ENCODE peak calls at places on chromosomes 7 and 10, in nine cellular contexts. One of them, this sample, is unnamed. For H3K4me1, the result is how much of the 10 kb centered on the place peaks cover.

GRCh38 chr7:137508437-137509175 is 165.1 kb upstream of the PTN start:
- DNase-seq in mesendoderm: peak
- DNase-seq in NT2/D1: no peak
- DNase-seq in esophagus squamous epithelium: no peak
- DNase-seq in right lobe of liver: no peak
- DNase-seq in CD4-positive, alpha-beta memory T cell: no peak
- DNase-seq in tibial nerve: no peak
- DNase-seq in K562: no peak
- DNase-seq in ovary: no peak
- DNase-seq in this sample: no peak

GRCh38 chr10:50497758-50498157 is 126.0 kb downstream of the SGMS1 start:
- DNase-seq in mesendoderm: no peak
- DNase-seq in NT2/D1: no peak
- DNase-seq in esophagus squamous epithelium: no peak
- DNase-seq in right lobe of liver: no peak
- DNase-seq in CD4-positive, alpha-beta memory T cell: no peak
- DNase-seq in tibial nerve: no peak
- DNase-seq in K562: no peak
- DNase-seq in ovary: no peak
- DNase-seq in this sample: no peak

GRCh38 chr7:19964198-19964597 is 190.8 kb upstream of the TMEM196 start:
- DNase-seq in mesendoderm: no peak
- DNase-seq in NT2/D1: no peak
- DNase-seq in esophagus squamous epithelium: no peak
- DNase-seq in right lobe of liver: no peak
- DNase-seq in CD4-positive, alpha-beta memory T cell: no peak
- DNase-seq in tibial nerve: no peak
- DNase-seq in K562: no peak
- DNase-seq in ovary: no peak
- DNase-seq in this sample: no peak

GRCh38 chr7:29510028-29510427 is 53.6 kb upstream of the PRR15 start:
- DNase-seq in mesendoderm: no peak
- DNase-seq in NT2/D1: no peak
- DNase-seq in esophagus squamous epithelium: no peak
- DNase-seq in right lobe of liver: no peak
- DNase-seq in CD4-positive, alpha-beta memory T cell: no peak
- DNase-seq in tibial nerve: no peak
- DNase-seq in K562: no peak
- DNase-seq in ovary: no peak
- DNase-seq in this sample: no peak

GRCh38 chr10:96714856-96715255 is 5.5 kb downstream of the PIK3AP1 start:
- DNase-seq in mesendoderm: no peak
- DNase-seq in NT2/D1: no peak
- DNase-seq in esophagus squamous epithelium: no peak
- DNase-seq in right lobe of liver: no peak
- DNase-seq in CD4-positive, alpha-beta memory T cell: no peak
- DNase-seq in tibial nerve: no peak
- DNase-seq in K562: no peak
- DNase-seq in ovary: no peak
- DNase-seq in this sample: no peak

GRCh38 chr7:54985405-54986360 is 33.1 kb upstream of the EGFR start:
- DNase-seq in mesendoderm: no peak
- DNase-seq in NT2/D1: no peak
- DNase-seq in esophagus squamous epithelium: no peak
- DNase-seq in right lobe of liver: no peak
- DNase-seq in CD4-positive, alpha-beta memory T cell: no peak
- DNase-seq in tibial nerve: no peak
- DNase-seq in K562: no peak
- DNase-seq in ovary: no peak
- DNase-seq in this sample: no peak

GRCh38 chr10:92829042-92829785 is 19.1 kb upstream of the EXOC6 start:
- DNase-seq in mesendoderm: peak
- DNase-seq in NT2/D1: no peak
- DNase-seq in esophagus squamous epithelium: no peak
- DNase-seq in right lobe of liver: no peak
- DNase-seq in CD4-positive, alpha-beta memory T cell: no peak
- DNase-seq in tibial nerve: no peak
- DNase-seq in K562: peak
- DNase-seq in ovary: no peak
- DNase-seq in this sample: no peak

GRCh38 chr7:88566174-88566729 is 193.2 kb upstream of the ZNF804B start:
- DNase-seq in mesendoderm: peak
- DNase-seq in NT2/D1: no peak
- DNase-seq in esophagus squamous epithelium: no peak
- DNase-seq in right lobe of liver: no peak
- DNase-seq in CD4-positive, alpha-beta memory T cell: no peak
- DNase-seq in tibial nerve: no peak
- DNase-seq in K562: no peak
- DNase-seq in ovary: no peak
- DNase-seq in this sample: no peak

GRCh38 chr10:118977864-118978263 is 51.6 kb upstream of the NANOS1 start:
- DNase-seq in mesendoderm: no peak
- DNase-seq in NT2/D1: no peak
- DNase-seq in esophagus squamous epithelium: no peak
- DNase-seq in right lobe of liver: no peak
- DNase-seq in CD4-positive, alpha-beta memory T cell: no peak
- DNase-seq in tibial nerve: no peak
- DNase-seq in K562: no peak
- DNase-seq in ovary: no peak
- DNase-seq in this sample: no peak

GRCh38 chr10:116014859-116015258 is 258.1 kb downstream of the GFRA1 start:
- DNase-seq in mesendoderm: peak
- DNase-seq in NT2/D1: no peak
- DNase-seq in esophagus squamous epithelium: no peak
- DNase-seq in right lobe of liver: no peak
- DNase-seq in CD4-positive, alpha-beta memory T cell: no peak
- DNase-seq in tibial nerve: no peak
- DNase-seq in K562: no peak
- DNase-seq in ovary: no peak
- DNase-seq in this sample: no peak

GRCh38 chr10:114024876-114025609 is 18.6 kb upstream of the ADRB1 start:
- DNase-seq in mesendoderm: no peak
- DNase-seq in NT2/D1: no peak
- DNase-seq in esophagus squamous epithelium: no peak
- DNase-seq in right lobe of liver: no peak
- DNase-seq in CD4-positive, alpha-beta memory T cell: peak
- DNase-seq in tibial nerve: no peak
- DNase-seq in K562: no peak
- DNase-seq in ovary: no peak
- DNase-seq in this sample: no peak

GRCh38 chr10:107091126-107091525 is 73.4 kb downstream of the SORCS1 start:
- DNase-seq in mesendoderm: no peak
- DNase-seq in NT2/D1: no peak
- DNase-seq in esophagus squamous epithelium: no peak
- DNase-seq in right lobe of liver: no peak
- DNase-seq in CD4-positive, alpha-beta memory T cell: no peak
- DNase-seq in tibial nerve: no peak
- DNase-seq in K562: no peak
- DNase-seq in ovary: no peak
- DNase-seq in this sample: no peak

GRCh38 chr10:88657901-88658300 is 6.3 kb upstream of the LIPF start:
- DNase-seq in mesendoderm: no peak
- DNase-seq in NT2/D1: no peak
- DNase-seq in esophagus squamous epithelium: no peak
- DNase-seq in right lobe of liver: no peak
- DNase-seq in CD4-positive, alpha-beta memory T cell: no peak
- DNase-seq in tibial nerve: no peak
- DNase-seq in K562: no peak
- DNase-seq in ovary: no peak
- DNase-seq in this sample: no peak

DNA sequence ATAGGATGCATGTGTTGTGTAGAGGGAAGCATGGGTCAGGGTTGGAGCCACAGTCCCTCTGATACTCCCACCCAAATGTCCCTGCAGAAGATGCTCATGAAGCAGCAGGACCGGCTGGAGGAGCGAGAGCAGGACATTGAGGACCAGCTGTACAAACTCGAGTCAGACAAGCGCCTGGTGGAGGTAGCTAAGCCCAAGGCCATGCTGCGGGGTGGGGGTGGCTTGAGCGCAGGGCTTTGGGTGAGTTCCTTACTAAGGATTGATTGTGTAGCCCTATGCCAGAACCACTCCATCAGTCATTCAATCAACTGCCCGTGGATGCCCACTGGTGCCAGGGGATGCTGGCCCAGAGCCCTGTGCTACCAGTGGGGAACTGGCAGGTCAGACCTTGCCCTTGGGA is 10.3 kb downstream of the TRIM8 start:
- DNase-seq in mesendoderm: no peak
- DNase-seq in NT2/D1: no peak
- DNase-seq in esophagus squamous epithelium: no peak
- DNase-seq in right lobe of liver: no peak
- DNase-seq in CD4-positive, alpha-beta memory T cell: no peak
- DNase-seq in tibial nerve: no peak
- DNase-seq in K562: no peak
- DNase-seq in ovary: no peak
- DNase-seq in this sample: no peak
- H3K4me1 ChIP-seq in mesendoderm: under half
- H3K4me1 ChIP-seq in NT2/D1: under half
- H3K4me1 ChIP-seq in esophagus squamous epithelium: under half
- H3K4me1 ChIP-seq in right lobe of liver: under half
- H3K4me1 ChIP-seq in CD4-positive, alpha-beta memory T cell: half or more
- H3K4me1 ChIP-seq in tibial nerve: under half
- H3K4me1 ChIP-seq in K562: under half
- H3K4me1 ChIP-seq in ovary: under half
- H3K4me1 ChIP-seq in this sample: under half

GRCh38 chr7:130960208-130960988 is 226.4 kb upstream of the KLF14 start:
- DNase-seq in mesendoderm: peak
- DNase-seq in NT2/D1: no peak
- DNase-seq in esophagus squamous epithelium: peak
- DNase-seq in right lobe of liver: no peak
- DNase-seq in CD4-positive, alpha-beta memory T cell: peak
- DNase-seq in tibial nerve: no peak
- DNase-seq in K562: no peak
- DNase-seq in ovary: no peak
- DNase-seq in this sample: peak

GRCh38 chr7:130961128-130961601 is 227.2 kb upstream of the KLF14 start:
- DNase-seq in mesendoderm: no peak
- DNase-seq in NT2/D1: no peak
- DNase-seq in esophagus squamous epithelium: no peak
- DNase-seq in right lobe of liver: no peak
- DNase-seq in CD4-positive, alpha-beta memory T cell: peak
- DNase-seq in tibial nerve: no peak
- DNase-seq in K562: no peak
- DNase-seq in ovary: no peak
- DNase-seq in this sample: peak

GRCh38 chr7:130957722-130958360 is 223.8 kb upstream of the KLF14 start:
- DNase-seq in mesendoderm: no peak
- DNase-seq in NT2/D1: no peak
- DNase-seq in esophagus squamous epithelium: no peak
- DNase-seq in right lobe of liver: no peak
- DNase-seq in CD4-positive, alpha-beta memory T cell: no peak
- DNase-seq in tibial nerve: no peak
- DNase-seq in K562: no peak
- DNase-seq in ovary: no peak
- DNase-seq in this sample: no peak

GRCh38 chr7:130958846-130959245 is 224.8 kb upstream of the KLF14 start:
- DNase-seq in mesendoderm: no peak
- DNase-seq in NT2/D1: no peak
- DNase-seq in esophagus squamous epithelium: no peak
- DNase-seq in right lobe of liver: no peak
- DNase-seq in CD4-positive, alpha-beta memory T cell: no peak
- DNase-seq in tibial nerve: no peak
- DNase-seq in K562: no peak
- DNase-seq in ovary: no peak
- DNase-seq in this sample: no peak

DNA sequence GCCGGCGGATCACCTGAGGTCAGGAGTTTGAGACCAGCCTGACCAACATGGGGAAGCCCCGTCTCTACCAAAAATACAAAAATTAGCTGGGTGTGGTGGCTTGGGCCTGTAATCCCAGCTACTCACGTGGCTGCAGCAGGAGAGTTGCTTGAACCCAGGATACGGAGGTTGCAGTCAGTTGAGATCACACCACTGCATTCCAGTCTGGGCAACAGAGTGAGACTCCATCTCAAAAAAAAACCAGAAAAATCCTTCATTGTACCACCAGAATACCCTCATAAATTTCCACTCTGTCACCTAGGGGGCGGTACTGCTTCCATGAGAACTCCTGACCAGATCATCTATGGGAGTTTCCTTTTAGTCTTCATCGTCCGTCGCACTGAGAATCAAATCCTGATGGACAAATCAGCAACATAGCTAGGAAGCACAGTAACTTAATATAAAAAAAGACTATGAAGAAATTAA is 225.8 kb upstream of the KLF14 start:
- DNase-seq in mesendoderm: peak
- DNase-seq in NT2/D1: no peak
- DNase-seq in esophagus squamous epithelium: no peak
- DNase-seq in right lobe of liver: no peak
- DNase-seq in CD4-positive, alpha-beta memory T cell: peak
- DNase-seq in tibial nerve: no peak
- DNase-seq in K562: peak
- DNase-seq in ovary: no peak
- DNase-seq in this sample: peak
- H3K4me1 ChIP-seq in mesendoderm: under half
- H3K4me1 ChIP-seq in NT2/D1: under half
- H3K4me1 ChIP-seq in esophagus squamous epithelium: under half
- H3K4me1 ChIP-seq in right lobe of liver: under half
- H3K4me1 ChIP-seq in CD4-positive, alpha-beta memory T cell: half or more
- H3K4me1 ChIP-seq in tibial nerve: under half
- H3K4me1 ChIP-seq in K562: under half
- H3K4me1 ChIP-seq in ovary: under half
- H3K4me1 ChIP-seq in this sample: under half

DNA sequence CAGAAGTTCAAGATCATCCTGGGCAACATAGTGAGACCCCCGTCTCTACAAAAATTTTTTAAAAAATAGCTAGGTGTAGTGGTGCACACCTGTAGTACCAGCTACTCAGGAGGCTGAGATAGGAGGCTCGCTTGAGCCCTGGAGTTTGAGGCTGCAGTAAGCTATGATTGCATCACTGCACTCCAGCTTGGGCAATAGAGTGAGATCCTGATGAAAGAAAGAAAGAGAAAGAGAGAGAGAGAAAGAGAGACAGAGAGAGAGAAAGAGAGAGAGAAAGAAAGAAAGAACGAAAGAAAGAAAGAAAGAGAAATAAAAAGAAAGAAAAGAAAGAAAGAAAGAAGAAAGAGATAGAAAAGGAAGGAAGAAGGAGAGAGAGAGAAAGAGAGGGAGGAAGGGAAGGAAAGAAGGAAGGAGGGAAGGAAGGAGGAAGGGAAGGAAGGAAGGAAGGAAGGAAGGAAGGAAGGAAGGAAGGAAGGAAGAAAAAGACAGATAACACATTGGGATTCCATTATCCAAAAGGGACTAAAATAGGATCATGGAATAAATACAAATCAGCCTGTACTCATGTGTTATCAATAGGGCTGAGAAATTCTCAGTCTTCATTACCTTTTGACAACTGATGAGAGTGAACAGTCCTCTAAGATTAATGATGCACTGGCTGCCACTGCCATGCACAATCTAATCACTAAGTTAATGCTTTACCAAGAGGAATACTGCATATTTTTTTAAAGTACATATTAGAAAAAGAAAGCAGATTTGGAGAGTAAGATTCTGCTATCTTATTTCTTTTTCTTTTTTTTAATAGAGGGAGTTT is 35.4 kb upstream of the WAC start:
- DNase-seq in mesendoderm: no peak
- DNase-seq in NT2/D1: no peak
- DNase-seq in esophagus squamous epithelium: no peak
- DNase-seq in right lobe of liver: no peak
- DNase-seq in CD4-positive, alpha-beta memory T cell: no peak
- DNase-seq in tibial nerve: no peak
- DNase-seq in K562: no peak
- DNase-seq in ovary: no peak
- DNase-seq in this sample: no peak
- H3K4me1 ChIP-seq in mesendoderm: under half
- H3K4me1 ChIP-seq in NT2/D1: under half
- H3K4me1 ChIP-seq in esophagus squamous epithelium: under half
- H3K4me1 ChIP-seq in right lobe of liver: under half
- H3K4me1 ChIP-seq in CD4-positive, alpha-beta memory T cell: under half
- H3K4me1 ChIP-seq in tibial nerve: under half
- H3K4me1 ChIP-seq in K562: under half
- H3K4me1 ChIP-seq in ovary: under half
- H3K4me1 ChIP-seq in this sample: under half

GRCh38 chr7:50707607-50708006 is 75.1 kb downstream of the GRB10 start:
- DNase-seq in mesendoderm: no peak
- DNase-seq in NT2/D1: no peak
- DNase-seq in esophagus squamous epithelium: no peak
- DNase-seq in right lobe of liver: no peak
- DNase-seq in CD4-positive, alpha-beta memory T cell: no peak
- DNase-seq in tibial nerve: no peak
- DNase-seq in K562: no peak
- DNase-seq in ovary: no peak
- DNase-seq in this sample: no peak
- H3K4me1 ChIP-seq in mesendoderm: under half
- H3K4me1 ChIP-seq in NT2/D1: under half
- H3K4me1 ChIP-seq in esophagus squamous epithelium: under half
- H3K4me1 ChIP-seq in right lobe of liver: under half
- H3K4me1 ChIP-seq in CD4-positive, alpha-beta memory T cell: under half
- H3K4me1 ChIP-seq in tibial nerve: under half
- H3K4me1 ChIP-seq in K562: under half
- H3K4me1 ChIP-seq in ovary: under half
- H3K4me1 ChIP-seq in this sample: under half

This sample was measured in HAP-1.